ENCODE peak calls at places on chromosomes 4 and X, in nine cellular contexts. P is NB4, Z is neural progenitor cell, A is Peyer's patch, N is astrocyte of the cerebellum, B is tibial nerve, V is heart left ventricle, O is kidney epithelial cell, D is lung. Y is an unnamed sample.

GRCh38 chr4:158914178-158914577 is 145.4 kb downstream of the FNIP2 start:
- DNase-seq in P (no peak), Z (no peak), A (no peak), N (peak; percentile 39), B (no peak), V (no peak), O (peak; percentile 42), D (no peak), Y (peak; percentile 79)

GRCh38 chrX:9775930-9776329 is 10.3 kb upstream of the GPR143 start:
- DNase-seq in P (peak; percentile 88), Z (peak; percentile 44), A (no peak), N (no peak), B (no peak), V (no peak), O (no peak), D (no peak), Y (no peak)

GRCh38 chrX:19225906-19226305 is 103.6 kb upstream of the ADGRG2 start:
- DNase-seq in P (peak; percentile 27), Z (peak; percentile 38), A (no peak), N (no peak), B (no peak), V (no peak), O (no peak), D (no peak), Y (peak; percentile 61)

GRCh38 chrX:56763556-56764152 is 34.6 kb downstream of the NBDY start:
- DNase-seq in P (peak; percentile 57), Z (peak; percentile 67), A (peak; percentile 92), N (peak; percentile 48), B (no peak), V (peak; percentile 82), O (no peak), D (peak; percentile 84), Y (no peak)

GRCh38 chrX:136779346-136779781 is 1.4 kb downstream of the ARHGEF6 start:
- DNase-seq in P (peak; percentile 88), Z (no peak), A (no peak), N (no peak), B (no peak), V (no peak), O (no peak), D (no peak), Y (no peak)

GRCh38 chrX:1248381-1249061 is 20.1 kb upstream of the CSF2RA start:
- DNase-seq in P (peak; percentile 60), Z (peak; percentile 97), A (no peak), N (no peak), B (no peak), V (no peak), O (no peak), D (no peak), Y (no peak)

GRCh38 chr4:38837849-38838248 is 18.8 kb downstream of the TLR6 start:
- DNase-seq in P (peak; percentile 37), Z (no peak), A (no peak), N (no peak), B (no peak), V (no peak), O (no peak), D (no peak), Y (peak; percentile 60)

GRCh38 chr4:30821891-30822612 is 101.9 kb downstream of the PCDH7 start:
- DNase-seq in P (no peak), Z (no peak), A (no peak), N (no peak), B (no peak), V (no peak), O (peak; percentile 29), D (no peak), Y (peak; percentile 19)

GRCh38 chr4:41443340-41444079 is 94.4 kb upstream of the LIMCH1 start:
- DNase-seq in P (no peak), Z (no peak), A (no peak), N (no peak), B (no peak), V (no peak), O (no peak), D (no peak), Y (no peak)

GRCh38 chr4:41454393-41454792 is 83.6 kb upstream of the LIMCH1 start:
- DNase-seq in P (no peak), Z (peak; percentile 12), A (no peak), N (no peak), B (no peak), V (no peak), O (no peak), D (no peak), Y (no peak)

GRCh38 chr4:41452484-41453225 is 85.3 kb upstream of the LIMCH1 start:
- DNase-seq in P (no peak), Z (no peak), A (no peak), N (no peak), B (no peak), V (no peak), O (no peak), D (no peak), Y (no peak)

GRCh38 chr4:41446391-41446790 is 91.6 kb upstream of the LIMCH1 start:
- DNase-seq in P (no peak), Z (no peak), A (no peak), N (no peak), B (no peak), V (no peak), O (no peak), D (no peak), Y (no peak)

DNA sequence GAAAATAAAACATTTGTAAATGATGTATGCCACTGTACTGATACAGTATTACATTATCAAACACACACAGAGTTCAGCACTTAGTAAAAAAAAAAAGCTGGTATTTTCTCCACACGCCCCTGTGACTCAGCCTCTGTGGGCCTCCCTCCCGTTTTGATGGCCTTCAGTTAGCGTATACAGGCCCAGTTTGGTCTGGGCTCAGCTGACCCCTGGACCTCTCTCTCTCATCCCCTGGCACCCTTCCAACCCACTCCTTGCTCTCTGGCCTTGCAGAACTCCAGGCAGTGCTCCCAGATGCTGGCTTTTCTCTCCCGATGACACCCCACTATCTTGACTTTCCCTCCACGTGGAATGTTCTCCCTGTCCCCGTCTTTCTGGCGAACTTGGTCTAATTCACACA is 89.0 kb upstream of the LIMCH1 start:
- DNase-seq in P (no peak), Z (no peak), A (peak; percentile 68), N (no peak), B (peak; percentile 44), V (peak; percentile 72), O (no peak), D (peak; percentile 45), Y (peak; percentile 41)
- H3K4me3 ChIP-seq in P (no peak overlapping the region), Z (no peak overlapping the region), A (no peak overlapping the region), N (no peak overlapping the region), B (no peak overlapping the region), V (no peak overlapping the region), O (no peak overlapping the region), D (no peak overlapping the region), Y (no peak overlapping the region)

DNA sequence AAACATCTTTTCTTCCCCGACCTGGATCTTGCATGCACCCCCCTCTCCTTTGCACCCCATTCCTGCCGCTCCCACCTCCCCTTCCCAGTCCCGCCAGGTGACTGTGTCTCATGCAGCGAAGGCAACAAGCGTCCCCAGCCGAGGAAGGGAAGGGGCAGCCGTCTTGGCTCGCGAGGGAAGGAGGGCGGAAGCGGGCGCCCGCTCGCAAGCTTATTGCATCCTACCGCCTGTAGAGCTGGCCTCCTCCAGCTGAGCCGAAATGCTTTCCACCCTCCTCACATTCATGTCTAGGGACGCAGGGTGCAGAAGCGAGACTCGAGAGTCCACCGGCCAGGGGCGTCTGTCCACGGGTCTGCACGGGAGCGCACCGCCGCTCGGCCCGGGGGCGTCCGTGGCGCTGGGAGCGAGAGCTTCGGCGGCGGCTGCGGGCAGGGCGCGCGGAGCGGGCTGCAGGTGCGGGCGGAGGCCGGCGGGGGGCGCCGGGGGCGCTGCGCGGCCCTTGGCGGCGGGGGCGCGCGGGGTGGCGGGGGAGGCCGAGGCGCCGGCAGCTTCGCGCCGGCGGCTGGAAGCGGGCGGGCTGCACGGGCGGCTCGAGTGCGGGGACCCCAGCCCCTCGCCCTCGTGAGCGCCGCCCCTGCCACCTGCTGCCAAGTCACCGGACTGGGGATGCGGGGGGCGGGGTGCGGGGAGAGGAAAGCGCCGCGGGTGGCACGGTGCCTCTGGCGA is at the start of gene KCNIP4:
- DNase-seq in P (no peak), Z (peak; percentile 83), A (no peak), N (no peak), B (no peak), V (no peak), O (no peak), D (no peak), Y (no peak)
- H3K4me3 ChIP-seq in P (no peak within 1 kb of the TSS), Z (peak within 1 kb of the TSS; percentile 78), A (peak within 1 kb of the TSS; percentile 6), N (peak within 1 kb of the TSS; percentile 48), B (no peak within 1 kb of the TSS), V (no peak within 1 kb of the TSS), O (peak within 1 kb of the TSS; percentile 45), D (no peak within 1 kb of the TSS), Y (no peak within 1 kb of the TSS)

GRCh38 chr4:42715807-42716482 is 59.0 kb upstream of the ATP8A1 start:
- DNase-seq in P (no peak), Z (no peak), A (no peak), N (no peak), B (no peak), V (no peak), O (no peak), D (no peak), Y (no peak)

GRCh38 chr4:42718336-42718735 is 61.4 kb upstream of the ATP8A1 start:
- DNase-seq in P (no peak), Z (no peak), A (no peak), N (no peak), B (no peak), V (no peak), O (no peak), D (no peak), Y (no peak)

GRCh38 chr4:42716996-42717395 is 60.1 kb upstream of the ATP8A1 start:
- DNase-seq in P (no peak), Z (no peak), A (no peak), N (no peak), B (no peak), V (no peak), O (no peak), D (no peak), Y (no peak)

GRCh38 chr4:42720514-42720913 is 63.6 kb upstream of the ATP8A1 start:
- DNase-seq in P (no peak), Z (no peak), A (no peak), N (no peak), B (no peak), V (no peak), O (no peak), D (no peak), Y (no peak)

DNA sequence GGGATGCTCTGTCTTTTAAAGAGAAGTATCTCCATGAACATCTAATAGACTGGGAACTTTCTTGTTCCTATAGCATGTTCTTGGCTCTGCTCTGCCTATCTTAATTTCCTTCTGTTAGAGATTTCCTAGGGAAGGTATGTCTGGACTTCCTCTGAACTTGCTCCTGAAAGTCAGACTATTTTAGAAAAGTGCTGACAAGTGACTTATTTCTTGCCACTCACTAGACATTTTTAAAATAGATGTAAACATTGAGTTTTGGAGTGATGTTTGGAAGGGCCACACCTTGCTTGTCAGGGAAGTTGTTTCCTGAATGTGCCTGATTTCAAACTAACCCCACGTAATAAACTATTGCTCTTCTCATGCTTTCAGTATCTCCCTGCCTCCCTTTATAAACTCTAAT is 62.4 kb upstream of the ATP8A1 start:
- DNase-seq in P (no peak), Z (no peak), A (no peak), N (no peak), B (no peak), V (no peak), O (no peak), D (no peak), Y (no peak)
- H3K4me3 ChIP-seq in P (no peak overlapping the region), Z (no peak overlapping the region), A (no peak overlapping the region), N (no peak overlapping the region), B (no peak overlapping the region), V (no peak overlapping the region), O (no peak overlapping the region), D (no peak overlapping the region), Y (no peak overlapping the region)

GRCh38 chr4:109729155-109729562 is 711 bp downstream of the PLA2G12A start:
- DNase-seq in P (peak; percentile 43), Z (peak; percentile 11), A (no peak), N (no peak), B (no peak), V (no peak), O (no peak), D (peak; percentile 28), Y (no peak)

GRCh38 chr4:109723110-109723509 is 6.8 kb downstream of the PLA2G12A start:
- DNase-seq in P (no peak), Z (no peak), A (no peak), N (no peak), B (no peak), V (no peak), O (no peak), D (no peak), Y (no peak)

GRCh38 chr4:109729563-109730293 is at the start of gene PLA2G12A:
- DNase-seq in P (peak; percentile 70), Z (peak; percentile 88), A (peak; percentile 92), N (no peak), B (peak; percentile 48), V (peak; percentile 70), O (no peak), D (peak; percentile 87), Y (peak; percentile 87)

GRCh38 chr4:109730294-109731051 is 603 bp upstream of the PLA2G12A start:
- DNase-seq in P (no peak), Z (peak; percentile 72), A (peak; percentile 74), N (no peak), B (no peak), V (peak; percentile 58), O (peak; percentile 16), D (peak; percentile 52), Y (peak; percentile 52)

GRCh38 chr4:109728385-109728784 is 1.5 kb downstream of the PLA2G12A start:
- DNase-seq in P (no peak), Z (no peak), A (no peak), N (no peak), B (no peak), V (no peak), O (no peak), D (no peak), Y (peak; percentile 49)
- H3K4me3 ChIP-seq in P (peak overlapping the region; percentile 86), Z (peak overlapping the region; percentile 61), A (no peak overlapping the region), N (peak overlapping the region; percentile 64), B (no peak overlapping the region), V (peak overlapping the region; percentile 95), O (peak overlapping the region; percentile 60), D (no peak overlapping the region), Y (peak overlapping the region; percentile 99)